ENCODE peak calls at places on chromosomes 16 and 17, in seven cellular contexts. A, V, L, I, T, Z and X are unnamed samples.

GRCh38 chr17:34850023-34850422 is 111.2 kb downstream of the CCT6B start:
- DNase-seq in T (no peak), Z (no peak), A (no peak), V (no peak), I (no peak), L (no peak), X (no peak)

GRCh38 chr16:75236232-75236631 is 15.2 kb downstream of the BCAR1 start:
- DNase-seq in T (peak), I (no peak), A (no peak), V (no peak), Z (no peak), L (no peak), X (peak)

GRCh38 chr17:61088556-61088955 is 311.1 kb upstream of the TBX2 start:
- DNase-seq in I (no peak), T (no peak), Z (no peak), A (no peak), V (no peak), L (no peak), X (no peak)

GRCh38 chr17:28467456-28468025 is 5.9 kb upstream of the SLC13A2 start:
- DNase-seq in V (no peak), T (no peak), A (no peak), Z (no peak), I (peak), L (no peak), X (no peak)

GRCh38 chr17:82930924-82931695 is 91.3 kb upstream of the ZNF750 start:
- DNase-seq in Z (no peak), I (no peak), L (no peak), T (peak), V (no peak), A (peak), X (no peak)

GRCh38 chr17:76866774-76867577 is 1.2 kb upstream of the MGAT5B start:
- DNase-seq in V (no peak), I (peak), L (no peak), Z (no peak), T (no peak), A (no peak), X (no peak)

GRCh38 chr16:25030420-25031131 is 15.4 kb upstream of the ARHGAP17 start:
- DNase-seq in V (no peak), I (no peak), Z (no peak), T (no peak), L (no peak), A (no peak), X (peak)

GRCh38 chr16:50152807-50153647 is at the start of gene TENT4B:
- DNase-seq in A (peak), I (peak), V (peak), T (peak), Z (peak), L (peak), X (peak)

GRCh38 chr17:28173801-28174200 is 131.3 kb downstream of the NLK start:
- DNase-seq in L (no peak), T (no peak), I (peak), A (no peak), V (no peak), Z (no peak), X (no peak)

GRCh38 chr16:47317465-47318240 is 143.2 kb downstream of the ITFG1 start:
- DNase-seq in V (no peak), L (peak), T (no peak), Z (no peak), I (no peak), A (no peak), X (no peak)

GRCh38 chr16:72172105-72173034 is at the start of gene PMFBP1:
- DNase-seq in V (peak), I (peak), Z (peak), T (no peak), A (no peak), L (peak), X (peak)

GRCh38 chr17:34706029-34706428 is 126.6 kb downstream of the TMEM132E start:
- DNase-seq in L (no peak), Z (no peak), V (peak), T (no peak), A (no peak), I (peak), X (peak)

GRCh38 chr16:31260136-31260931 is 559 bp downstream of the ITGAM start:
- DNase-seq in L (no peak), T (no peak), I (no peak), Z (no peak), V (no peak), A (no peak), X (no peak)

GRCh38 chr16:21169249-21169981 is 10.9 kb downstream of the LDAF1 start:
- DNase-seq in L (no peak), Z (no peak), V (no peak), I (no peak), T (no peak), A (no peak), X (no peak)

GRCh38 chr17:39674179-39674578 is 5.9 kb downstream of the PNMT start:
- DNase-seq in Z (no peak), T (peak), I (no peak), A (no peak), L (no peak), V (no peak), X (no peak)

GRCh38 chr16:47060596-47060995 is 83.1 kb downstream of the NETO2 start:
- DNase-seq in V (no peak), L (no peak), Z (no peak), T (no peak), I (no peak), A (no peak), X (no peak)

GRCh38 chr16:81523387-81524115 is 78.9 kb downstream of the CMIP start:
- DNase-seq in L (no peak), I (peak), V (no peak), T (peak), Z (no peak), A (peak), X (peak)

GRCh38 chr16:78425957-78426590 is 326.6 kb downstream of the WWOX start:
- DNase-seq in A (no peak), T (no peak), I (no peak), L (no peak), V (no peak), Z (no peak), X (no peak)

GRCh38 chr17:56929362-56929969 is 15.6 kb upstream of the TRIM25 start:
- DNase-seq in V (no peak), A (no peak), I (no peak), Z (no peak), L (no peak), T (no peak), X (no peak)

GRCh38 chr17:29451338-29451737 is 61.2 kb downstream of the TAOK1 start:
- DNase-seq in V (no peak), A (no peak), T (no peak), Z (no peak), L (no peak), I (no peak), X (no peak)

GRCh38 chr17:38925263-38925995 is at the start of gene LASP1NB:
- DNase-seq in V (no peak), A (no peak), Z (no peak), T (peak), I (peak), L (no peak), X (peak)

GRCh38 chr17:71631483-71631882 is 489.3 kb upstream of the SOX9 start:
- DNase-seq in Z (no peak), L (no peak), A (no peak), I (peak), V (no peak), T (no peak), X (no peak)

GRCh38 chr16:51228097-51228659 is 77.1 kb upstream of the SALL1 start:
- DNase-seq in T (no peak), L (no peak), I (no peak), V (no peak), A (no peak), Z (no peak), X (no peak)

GRCh38 chr17:5437721-5438317 is 1.1 kb downstream of the C1QBP start:
- DNase-seq in Z (no peak), I (no peak), A (no peak), T (no peak), L (no peak), V (no peak), X (no peak)

GRCh38 chr17:79624658-79625478 is 14.0 kb upstream of the RBFOX3 start:
- DNase-seq in A (peak), T (peak), I (no peak), L (no peak), V (no peak), Z (no peak), X (no peak)

GRCh38 chr17:7394452-7395191 is at the start of gene PLSCR3:
- DNase-seq in A (peak), L (peak), T (peak), Z (peak), I (peak), V (peak), X (peak)

GRCh38 chr16:47311738-47312505 is 148.9 kb downstream of the ITFG1 start:
- DNase-seq in A (no peak), L (no peak), Z (no peak), V (no peak), T (no peak), I (peak), X (no peak)

GRCh38 chr17:39979021-39979660 is 1.5 kb upstream of the PSMD3 start:
- DNase-seq in I (peak), V (no peak), L (no peak), Z (no peak), A (no peak), T (no peak), X (no peak)

DNA sequence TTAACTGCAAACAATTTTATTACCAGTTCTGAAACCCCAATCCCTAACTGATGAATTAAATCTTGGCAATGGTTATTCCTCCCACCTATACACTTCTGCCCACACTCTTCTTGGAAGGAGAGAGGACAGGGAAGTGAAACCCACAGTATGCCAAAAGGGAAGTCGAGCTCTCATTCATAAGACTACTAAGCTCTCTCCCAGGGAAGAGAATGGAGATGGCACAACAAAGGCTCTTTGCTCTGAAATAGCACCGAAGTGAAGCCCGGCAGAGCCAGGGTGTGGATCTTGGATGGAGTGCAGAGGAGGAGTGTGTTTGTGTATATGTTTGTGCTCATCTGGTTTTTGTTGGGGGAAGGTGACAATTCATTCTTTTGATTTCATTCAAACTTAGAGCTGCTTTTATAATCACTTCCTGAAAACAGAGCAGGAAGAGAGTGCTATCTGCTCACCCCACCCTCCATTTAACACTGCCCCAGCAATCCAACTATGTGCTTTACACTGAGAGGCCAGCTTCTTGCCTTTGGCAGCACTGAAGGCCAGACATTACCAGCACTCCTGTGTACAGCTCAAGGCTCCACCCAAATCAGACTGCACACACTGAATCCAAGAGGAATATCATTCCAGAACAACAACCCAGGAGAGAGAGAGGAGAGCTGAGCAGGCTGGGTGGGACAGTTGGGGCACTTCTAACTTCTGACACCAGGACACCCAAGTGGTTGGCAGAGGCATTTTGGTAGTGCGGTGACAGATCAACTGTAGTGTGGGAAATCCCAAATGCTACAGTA is 68.8 kb downstream of the HIC1 start:
- DNase-seq in T (no peak), A (no peak), V (no peak), Z (peak), L (peak), I (peak), X (no peak)
- TF ChIP-seq CTCF in T (no peak), A (peak), V (no peak), Z (no peak), L (no peak), I (no peak), X (no peak)

GRCh38 chr16:86496262-86496928 is 13.9 kb upstream of the FOXF1 start:
- DNase-seq in V (no peak), A (no peak), L (no peak), T (no peak), Z (no peak), I (no peak), X (no peak)

GRCh38 chr16:86497551-86498021 is 12.7 kb upstream of the FOXF1 start:
- DNase-seq in T (no peak), V (no peak), L (no peak), A (no peak), Z (no peak), I (no peak), X (no peak)

GRCh38 chr16:86496929-86497381 is 13.4 kb upstream of the FOXF1 start:
- DNase-seq in T (no peak), V (no peak), I (no peak), L (no peak), A (no peak), Z (no peak), X (no peak)

GRCh38 chr16:86498661-86499493 is 11.4 kb upstream of the FOXF1 start:
- DNase-seq in L (no peak), A (no peak), V (no peak), I (peak), T (peak), Z (no peak), X (no peak)

GRCh38 chr16:86498155-86498651 is 12.1 kb upstream of the FOXF1 start:
- DNase-seq in A (no peak), Z (no peak), T (no peak), I (no peak), V (no peak), L (no peak), X (no peak)
- TF ChIP-seq CTCF in A (no peak), Z (no peak), T (no peak), I (no peak), V (no peak), L (no peak), X (no peak)

DNA sequence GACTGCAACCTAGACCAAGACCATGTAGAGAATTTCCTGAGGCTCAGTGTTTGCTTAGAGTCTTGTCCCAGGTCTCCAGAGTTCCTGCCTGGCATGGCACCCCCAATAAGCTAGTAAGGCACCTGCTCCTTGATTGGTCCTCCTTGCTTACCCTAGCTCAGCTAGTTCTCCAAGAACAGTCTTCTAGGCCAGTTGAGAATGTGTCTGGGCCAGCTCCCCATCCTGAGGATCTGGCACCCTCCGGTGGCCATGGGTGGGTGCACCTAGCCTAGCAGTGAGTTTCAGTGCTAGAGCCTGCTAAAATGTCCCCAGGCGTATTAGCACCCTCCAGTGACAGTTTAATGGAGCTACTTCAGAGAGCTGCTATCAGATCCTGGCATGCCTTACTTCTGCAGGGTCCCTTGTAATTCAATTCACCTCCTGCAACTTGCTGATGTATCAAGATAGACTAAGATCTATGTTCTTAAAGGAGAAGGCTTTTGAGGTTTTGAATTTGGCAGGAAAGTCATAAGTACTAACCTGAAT is 44.4 kb upstream of the MED13 start:
- DNase-seq in Z (peak), T (no peak), I (peak), V (peak), L (peak), A (peak), X (peak)
- TF ChIP-seq CTCF in Z (peak), T (no peak), I (peak), V (peak), L (peak), A (peak), X (peak)

GRCh38 chr17:49218941-49219913 is 8.7 kb downstream of the ABI3 start:
- DNase-seq in L (peak), I (no peak), V (no peak), T (peak), A (peak), Z (no peak), X (peak)
- TF ChIP-seq CTCF in L (peak), I (peak), V (peak), T (no peak), A (no peak), Z (no peak), X (peak)

GRCh38 chr16:22425847-22426246 is 51.4 kb upstream of the CDR2 start:
- DNase-seq in I (no peak), Z (no peak), A (no peak), L (no peak), V (no peak), T (no peak), X (no peak)
- TF ChIP-seq CTCF in I (no peak), Z (no peak), A (no peak), L (no peak), V (no peak), T (no peak), X (no peak)

GRCh38 chr17:12927541-12928425 is 90.0 kb downstream of the ELAC2 start:
- DNase-seq in L (no peak), A (no peak), Z (no peak), I (peak), V (no peak), T (no peak), X (no peak)

GRCh38 chr17:12927001-12927400 is 90.8 kb downstream of the ELAC2 start:
- DNase-seq in L (no peak), T (no peak), I (no peak), Z (no peak), A (no peak), V (no peak), X (no peak)

GRCh38 chr17:12924614-12925013 is 93.2 kb downstream of the ELAC2 start:
- DNase-seq in A (no peak), I (no peak), V (no peak), L (no peak), T (no peak), Z (no peak), X (no peak)

GRCh38 chr17:12928736-12929135 is 89.1 kb downstream of the ELAC2 start:
- DNase-seq in I (no peak), T (no peak), Z (no peak), A (no peak), L (no peak), V (no peak), X (no peak)
- TF ChIP-seq CTCF in I (no peak), T (no peak), Z (no peak), A (no peak), L (no peak), V (no peak), X (no peak)

GRCh38 chr17:48025040-48025903 is 12.3 kb downstream of the COPZ2 start:
- DNase-seq in A (peak), V (peak), Z (peak), L (peak), I (peak), T (peak), X (peak)
- TF ChIP-seq CTCF in A (peak), V (peak), Z (peak), L (peak), I (peak), T (peak), X (peak)